ENCODE peak calls at places on chromosome 12, in ten cellular contexts. D is GM12865, Y is foreskin fibroblast, U is GM06990, E is suprapubic skin, G is OCI-LY7, W is coronary artery, B is lung, O is AG09309, C is Caco-2. R is an unnamed sample.

GRCh38 chr12:95551305-95551704 is at the start of gene USP44:
- DNase-seq in C (no peak), W (no peak), O (no peak), Y (no peak), G (no peak), D (no peak), U (no peak), B (no peak), E (no peak), R (no peak)

GRCh38 chr12:102955926-102956737 is 1.3 kb upstream of the ASCL1 start:
- DNase-seq in E (no peak), G (no peak), Y (no peak), O (no peak), B (no peak), W (no peak), D (no peak), C (no peak), U (no peak), R (no peak)

GRCh38 chr12:75872762-75873161 is 158.8 kb downstream of the PHLDA1 start:
- DNase-seq in W (no peak), D (no peak), Y (no peak), B (no peak), C (no peak), U (no peak), G (no peak), E (no peak), O (no peak), R (no peak)

GRCh38 chr12:28787151-28787550 is 361.9 kb upstream of the FAR2 start:
- DNase-seq in O (no peak), G (no peak), D (no peak), C (no peak), W (no peak), U (no peak), E (no peak), Y (no peak), B (no peak), R (no peak)

GRCh38 chr12:49462103-49462739 is 76.6 kb upstream of the KCNH3 start:
- DNase-seq in Y (no peak), B (no peak), G (no peak), O (no peak), C (no peak), D (no peak), E (no peak), W (no peak), U (no peak), R (no peak)

GRCh38 chr12:109147954-109148353 is 31.6 kb downstream of the ACACB start:
- DNase-seq in B (peak; percentile 46), C (no peak), O (peak; percentile 63), G (no peak), E (peak; percentile 74), W (no peak), U (no peak), Y (peak; percentile 45), D (no peak), R (no peak)

GRCh38 chr12:25337916-25338315 is 87.2 kb upstream of the KRAS start:
- DNase-seq in O (no peak), E (no peak), U (no peak), D (no peak), C (no peak), Y (no peak), B (no peak), G (no peak), W (no peak), R (no peak)

GRCh38 chr12:49920241-49920914 is 16.7 kb upstream of the FAIM2 start:
- DNase-seq in W (peak; percentile 67), B (no peak), D (no peak), C (no peak), E (peak; percentile 54), G (no peak), O (no peak), Y (peak; percentile 18), U (no peak), R (no peak)

GRCh38 chr12:442235-442884 is 17.4 kb upstream of the B4GALNT3 start:
- DNase-seq in Y (peak; percentile 62), E (no peak), C (peak; percentile 83), O (no peak), U (no peak), W (no peak), B (peak; percentile 45), D (peak; percentile 21), G (peak; percentile 41), R (no peak)

GRCh38 chr12:90058721-90059120 is 350.1 kb upstream of the ATP2B1 start:
- DNase-seq in E (no peak), Y (peak; percentile 78), B (no peak), C (no peak), O (peak; percentile 80), W (no peak), G (no peak), D (no peak), U (no peak), R (no peak)

GRCh38 chr12:79023784-79024183 is 159.2 kb downstream of the SYT1 start:
- DNase-seq in E (no peak), D (no peak), O (peak; percentile 4), C (no peak), U (no peak), W (no peak), B (no peak), Y (no peak), G (no peak), R (no peak)

GRCh38 chr12:53618340-53618739 is 7.8 kb downstream of the ATF7 start:
- DNase-seq in W (no peak), C (no peak), G (peak; percentile 62), E (no peak), D (no peak), B (no peak), Y (no peak), O (no peak), U (no peak), R (no peak)

GRCh38 chr12:106455100-106455499 is 97.6 kb downstream of the POLR3B start:
- DNase-seq in W (no peak), O (no peak), Y (no peak), C (no peak), E (no peak), B (no peak), U (no peak), D (peak; percentile 20), G (no peak), R (no peak)

GRCh38 chr12:65977384-65977783 is 153.1 kb downstream of the HMGA2 start:
- DNase-seq in C (no peak), B (no peak), O (no peak), E (no peak), G (no peak), Y (peak; percentile 38), U (no peak), W (no peak), D (no peak), R (no peak)

GRCh38 chr12:105235747-105236476 is at the start of gene APPL2:
- DNase-seq in Y (peak; percentile 96), E (peak; percentile 94), C (peak; percentile 90), O (no peak), B (peak; percentile 90), D (peak; percentile 90), G (peak; percentile 93), U (peak; percentile 86), W (peak; percentile 93), R (peak; percentile 49)
- TF ChIP-seq CTCF in Y (peak; percentile 3), E (peak; percentile 58), C (peak; percentile 44), O (peak; percentile 8), B (no peak), D (peak; percentile 35), G (peak; percentile 67), U (no peak), W (peak; percentile 23), R (peak; percentile 40)

DNA sequence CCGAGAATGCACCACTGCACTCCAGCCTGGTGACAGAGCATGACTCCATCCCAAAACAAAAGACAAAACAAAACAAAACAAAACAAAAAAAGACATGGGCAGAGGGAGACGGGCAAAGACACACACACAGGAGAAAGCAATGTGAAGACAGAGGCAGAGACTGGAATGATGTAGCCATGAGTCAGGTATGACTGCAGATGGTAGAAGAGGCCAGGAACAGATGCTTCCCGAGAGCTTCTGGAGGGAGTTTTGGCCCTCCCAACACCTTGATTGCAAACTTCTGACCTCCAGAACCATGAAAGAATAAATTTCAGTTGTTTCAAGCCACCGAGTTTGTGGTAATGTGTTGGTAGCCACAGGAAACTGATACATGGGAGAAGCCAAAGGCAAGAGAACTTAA is 27.1 kb downstream of the VWF start:
- DNase-seq in O (no peak), C (no peak), G (no peak), E (peak; percentile 3), Y (peak; percentile 81), W (no peak), D (no peak), U (no peak), B (no peak), R (no peak)
- H3K4me3 ChIP-seq in O (no peak overlapping the region), C (no peak overlapping the region), G (no peak overlapping the region), E (no peak overlapping the region), Y (no peak overlapping the region), W (no peak overlapping the region), D (no peak overlapping the region), U (no peak overlapping the region), B (no peak overlapping the region), R (no peak overlapping the region)

DNA sequence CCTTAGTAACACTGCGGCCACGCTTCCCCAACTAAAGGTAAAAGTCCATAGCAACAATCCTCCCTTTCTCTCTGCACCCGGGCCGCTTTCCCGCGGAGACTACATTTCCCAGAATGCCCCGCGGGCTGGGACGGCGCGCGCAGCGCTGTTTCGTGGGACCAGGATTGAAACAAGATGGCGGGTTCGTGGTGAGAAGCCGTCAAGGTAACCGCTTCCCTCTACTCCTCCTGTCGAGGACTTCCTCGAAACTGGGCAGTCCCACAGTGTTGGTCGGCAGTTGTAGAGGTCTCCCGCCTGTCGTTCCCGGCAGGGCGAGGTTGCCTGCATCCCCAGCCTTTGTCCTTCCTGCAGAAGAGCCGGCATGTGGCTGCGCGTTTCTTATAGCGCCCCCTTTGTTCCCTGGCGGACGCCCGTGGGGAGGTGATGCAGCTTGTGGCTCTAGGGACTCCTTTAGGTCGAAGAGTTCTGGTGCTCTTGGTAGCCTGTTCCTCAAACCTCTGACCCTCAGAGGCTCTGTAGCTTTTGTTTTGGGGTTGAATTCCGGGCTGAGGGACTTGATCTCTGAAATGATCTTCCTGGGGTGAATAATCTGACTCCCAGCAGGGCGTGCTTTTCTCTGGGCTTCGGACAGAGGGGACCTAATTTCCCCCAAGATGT is at the start of gene MRPL42:
- DNase-seq in O (peak; percentile 40), E (peak; percentile 92), D (peak; percentile 93), W (peak; percentile 92), U (peak; percentile 98), Y (peak; percentile 95), G (peak; percentile 92), C (peak; percentile 95), B (peak; percentile 94), R (peak; percentile 68)
- TF ChIP-seq CTCF in O (peak; percentile 96), E (peak; percentile 74), D (peak; percentile 78), W (peak; percentile 57), U (peak; percentile 89), Y (peak; percentile 71), G (peak; percentile 86), C (peak; percentile 73), B (peak; percentile 43), R (peak; percentile 80)

DNA sequence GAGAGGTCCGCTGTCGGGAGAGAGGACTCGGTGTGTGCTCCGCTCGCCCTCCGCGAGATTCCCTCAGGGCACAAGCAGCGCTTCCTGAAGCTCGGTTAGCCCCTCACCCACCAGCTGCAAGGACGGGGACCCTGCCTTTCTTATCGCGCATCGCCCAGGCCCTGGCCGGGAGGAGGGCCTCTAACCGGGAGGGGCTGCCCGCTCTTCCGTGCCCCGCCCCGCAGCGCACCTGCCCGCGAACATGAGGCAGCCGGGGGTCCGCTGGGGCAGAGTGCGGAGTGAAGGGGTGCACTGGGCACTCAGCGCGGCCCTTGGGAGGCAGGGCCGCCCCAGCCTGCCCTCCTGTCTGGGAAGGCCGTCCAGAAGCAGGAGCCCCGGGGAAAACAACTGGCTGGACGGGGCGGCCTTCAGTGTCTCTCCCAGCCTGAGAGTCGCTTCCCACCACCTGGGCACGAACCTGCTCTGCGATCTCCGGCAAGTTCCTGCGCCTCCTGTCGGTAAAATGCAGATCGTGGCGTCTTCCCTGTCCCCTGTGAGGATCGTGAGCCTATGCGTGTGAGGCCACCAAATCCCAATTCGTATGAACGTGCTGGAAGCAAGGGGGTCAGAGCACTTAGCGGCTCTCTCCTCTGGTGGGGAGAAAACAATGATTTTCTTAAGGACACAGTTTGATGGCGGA is 28.0 kb upstream of the ADIPOR2 start:
- DNase-seq in W (no peak), B (peak; percentile 74), C (no peak), D (peak; percentile 75), E (peak; percentile 71), O (no peak), G (no peak), U (peak; percentile 40), Y (peak; percentile 50), R (no peak)
- H3K4me3 ChIP-seq in W (peak overlapping the region; percentile 29), B (no peak overlapping the region), C (no peak overlapping the region), D (peak overlapping the region; percentile 47), E (peak overlapping the region; percentile 19), O (no peak overlapping the region), G (no peak overlapping the region), U (no peak overlapping the region), Y (no peak overlapping the region), R (no peak overlapping the region)

R was measured in GM12864.